ENCODE peak calls at places on chromosomes 16 and 17, in five cellular contexts. Z is iPS-NIHi11, Q is GM18507, E is cardiac muscle cell, X is fibroblast of mammary gland. C is an unnamed sample.

GRCh38 chr16:11734025-11734652 is 8.5 kb downstream of the TXNDC11 start:
- DNase-seq in E (no peak), X (no peak), Q (no peak), Z (no peak), C (no peak)

GRCh38 chr16:77213542-77214108 is 14.4 kb downstream of the SYCE1L start:
- DNase-seq in E (peak), Q (no peak), X (peak), Z (no peak), C (no peak)

GRCh38 chr16:17367932-17368331 is 102.8 kb downstream of the XYLT1 start:
- DNase-seq in Z (peak), Q (no peak), X (peak), E (peak), C (no peak)

GRCh38 chr17:20988001-20988641 is 54.7 kb downstream of the USP22 start:
- DNase-seq in Z (no peak), Q (no peak), X (no peak), E (no peak), C (no peak)

GRCh38 chr16:27550582-27550920 is 607 bp downstream of the KATNIP start:
- DNase-seq in E (no peak), X (no peak), Q (no peak), Z (no peak), C (no peak)

GRCh38 chr17:82107341-82107860 is 9.4 kb upstream of the FASN start:
- DNase-seq in Q (no peak), Z (no peak), E (no peak), X (no peak), C (no peak)

GRCh38 chr17:45366049-45366448 is 49.2 kb upstream of the MAP3K14 start:
- DNase-seq in E (no peak), X (no peak), Z (no peak), Q (no peak), C (no peak)

GRCh38 chr16:65426484-65426883 is 304.6 kb upstream of the CDH11 start:
- DNase-seq in Q (no peak), X (peak), Z (no peak), E (no peak), C (no peak)

GRCh38 chr17:79997004-79997673 is 38.5 kb downstream of the TBC1D16 start:
- DNase-seq in X (no peak), Z (no peak), Q (no peak), E (no peak), C (no peak)

GRCh38 chr17:31431795-31432658 is 40.6 kb downstream of the RAB11FIP4 start:
- DNase-seq in X (no peak), E (no peak), Q (no peak), Z (peak), C (no peak)

GRCh38 chr16:29974291-29975133 is 844 bp downstream of the TAOK2 start:
- DNase-seq in Q (no peak), X (no peak), E (peak), Z (peak), C (no peak)

GRCh38 chr17:75588546-75589016 is 981 bp downstream of the MYO15B start:
- DNase-seq in Z (no peak), E (no peak), X (no peak), Q (no peak), C (no peak)

GRCh38 chr17:74972107-74972972 is at the start of gene HID1:
- DNase-seq in Q (peak), X (no peak), E (peak), Z (peak), C (peak)

GRCh38 chr16:27526169-27526568 is 23.5 kb downstream of the GTF3C1 start:
- DNase-seq in E (peak), X (no peak), Z (no peak), Q (no peak), C (no peak)

GRCh38 chr17:78128616-78129384 is at the start of gene TMC6:
- DNase-seq in Q (no peak), E (no peak), X (no peak), Z (peak), C (peak)

GRCh38 chr16:14351647-14352046 is 278.4 kb downstream of the PARN start:
- DNase-seq in Q (no peak), Z (no peak), X (no peak), E (no peak), C (no peak)

GRCh38 chr16:55668337-55669281 is 12.8 kb downstream of the SLC6A2 start:
- DNase-seq in Q (no peak), E (peak), Z (peak), X (peak), C (no peak)